ENCODE peak calls at places on chromosomes 2 and 18, in nine cellular contexts. One of them, this sample, is unnamed.

GRCh38 chr2:25664531-25665307 is 8.7 kb downstream of the DTNB start:
- DNase-seq in naive thymus-derived CD4-positive, alpha-beta T cell: no peak
- DNase-seq in CD8-positive, alpha-beta T cell: peak
- DNase-seq in cardiac muscle cell: peak
- DNase-seq in A549: peak
- DNase-seq in IMR-90: peak
- DNase-seq in upper lobe of right lung: no peak
- DNase-seq in epithelial cell of esophagus: peak
- DNase-seq in HAP-1: peak
- DNase-seq in this sample: no peak

GRCh38 chr2:101267671-101268656 is 15.3 kb downstream of the CNOT11 start:
- DNase-seq in epithelial cell of esophagus: no peak
- DNase-seq in cardiac muscle cell: no peak
- DNase-seq in naive thymus-derived CD4-positive, alpha-beta T cell: no peak
- DNase-seq in CD8-positive, alpha-beta T cell: no peak
- DNase-seq in upper lobe of right lung: no peak
- DNase-seq in IMR-90: no peak
- DNase-seq in A549: no peak
- DNase-seq in HAP-1: no peak
- DNase-seq in this sample: no peak

GRCh38 chr2:98697651-98698337 is 33.1 kb downstream of the MGAT4A start:
- DNase-seq in cardiac muscle cell: no peak
- DNase-seq in upper lobe of right lung: no peak
- DNase-seq in IMR-90: no peak
- DNase-seq in HAP-1: peak
- DNase-seq in epithelial cell of esophagus: no peak
- DNase-seq in CD8-positive, alpha-beta T cell: no peak
- DNase-seq in naive thymus-derived CD4-positive, alpha-beta T cell: no peak
- DNase-seq in A549: no peak
- DNase-seq in this sample: no peak

GRCh38 chr2:181077128-181077709 is 96.8 kb downstream of the UBE2E3 start:
- DNase-seq in cardiac muscle cell: peak
- DNase-seq in CD8-positive, alpha-beta T cell: peak
- DNase-seq in HAP-1: peak
- DNase-seq in epithelial cell of esophagus: peak
- DNase-seq in upper lobe of right lung: no peak
- DNase-seq in IMR-90: peak
- DNase-seq in naive thymus-derived CD4-positive, alpha-beta T cell: peak
- DNase-seq in A549: peak
- DNase-seq in this sample: peak

GRCh38 chr18:70931942-70932814 is 643.3 kb downstream of the SOCS6 start:
- DNase-seq in naive thymus-derived CD4-positive, alpha-beta T cell: peak
- DNase-seq in epithelial cell of esophagus: peak
- DNase-seq in IMR-90: peak
- DNase-seq in cardiac muscle cell: peak
- DNase-seq in upper lobe of right lung: no peak
- DNase-seq in A549: no peak
- DNase-seq in HAP-1: peak
- DNase-seq in CD8-positive, alpha-beta T cell: no peak
- DNase-seq in this sample: peak

GRCh38 chr2:115484983-115485382 is 1042.5 kb downstream of the DPP10 start:
- DNase-seq in A549: no peak
- DNase-seq in CD8-positive, alpha-beta T cell: no peak
- DNase-seq in cardiac muscle cell: no peak
- DNase-seq in naive thymus-derived CD4-positive, alpha-beta T cell: no peak
- DNase-seq in upper lobe of right lung: no peak
- DNase-seq in epithelial cell of esophagus: no peak
- DNase-seq in IMR-90: no peak
- DNase-seq in HAP-1: no peak
- DNase-seq in this sample: no peak

GRCh38 chr2:137838255-137839092 is 125.8 kb upstream of the HNMT start:
- DNase-seq in cardiac muscle cell: peak
- DNase-seq in naive thymus-derived CD4-positive, alpha-beta T cell: peak
- DNase-seq in HAP-1: peak
- DNase-seq in upper lobe of right lung: no peak
- DNase-seq in epithelial cell of esophagus: peak
- DNase-seq in IMR-90: peak
- DNase-seq in A549: peak
- DNase-seq in CD8-positive, alpha-beta T cell: no peak
- DNase-seq in this sample: peak

GRCh38 chr2:170716851-170717598 is 1.9 kb downstream of the SP5 start:
- DNase-seq in cardiac muscle cell: peak
- DNase-seq in CD8-positive, alpha-beta T cell: peak
- DNase-seq in HAP-1: no peak
- DNase-seq in A549: peak
- DNase-seq in epithelial cell of esophagus: peak
- DNase-seq in naive thymus-derived CD4-positive, alpha-beta T cell: peak
- DNase-seq in upper lobe of right lung: peak
- DNase-seq in IMR-90: peak
- DNase-seq in this sample: no peak

GRCh38 chr2:44771510-44771909 is 170.0 kb upstream of the SIX3 start:
- DNase-seq in IMR-90: no peak
- DNase-seq in naive thymus-derived CD4-positive, alpha-beta T cell: no peak
- DNase-seq in CD8-positive, alpha-beta T cell: no peak
- DNase-seq in upper lobe of right lung: no peak
- DNase-seq in A549: no peak
- DNase-seq in cardiac muscle cell: no peak
- DNase-seq in epithelial cell of esophagus: no peak
- DNase-seq in HAP-1: no peak
- DNase-seq in this sample: no peak

GRCh38 chr2:14516844-14517243 is 115.7 kb upstream of the LRATD1 start:
- DNase-seq in epithelial cell of esophagus: peak
- DNase-seq in IMR-90: peak
- DNase-seq in CD8-positive, alpha-beta T cell: no peak
- DNase-seq in naive thymus-derived CD4-positive, alpha-beta T cell: no peak
- DNase-seq in HAP-1: no peak
- DNase-seq in upper lobe of right lung: no peak
- DNase-seq in cardiac muscle cell: no peak
- DNase-seq in A549: no peak
- DNase-seq in this sample: no peak

GRCh38 chr2:178012639-178013038 is 59.9 kb downstream of the PDE11A start:
- DNase-seq in IMR-90: no peak
- DNase-seq in upper lobe of right lung: no peak
- DNase-seq in HAP-1: no peak
- DNase-seq in epithelial cell of esophagus: no peak
- DNase-seq in A549: no peak
- DNase-seq in cardiac muscle cell: no peak
- DNase-seq in CD8-positive, alpha-beta T cell: no peak
- DNase-seq in naive thymus-derived CD4-positive, alpha-beta T cell: no peak
- DNase-seq in this sample: peak

GRCh38 chr2:31402388-31402787 is 12.2 kb downstream of the XDH start:
- DNase-seq in naive thymus-derived CD4-positive, alpha-beta T cell: no peak
- DNase-seq in cardiac muscle cell: no peak
- DNase-seq in HAP-1: no peak
- DNase-seq in CD8-positive, alpha-beta T cell: no peak
- DNase-seq in upper lobe of right lung: no peak
- DNase-seq in A549: no peak
- DNase-seq in epithelial cell of esophagus: peak
- DNase-seq in IMR-90: peak
- DNase-seq in this sample: no peak

GRCh38 chr2:162196611-162197010 is 44.6 kb upstream of the GCG start:
- DNase-seq in CD8-positive, alpha-beta T cell: no peak
- DNase-seq in upper lobe of right lung: no peak
- DNase-seq in cardiac muscle cell: no peak
- DNase-seq in IMR-90: peak
- DNase-seq in epithelial cell of esophagus: peak
- DNase-seq in naive thymus-derived CD4-positive, alpha-beta T cell: no peak
- DNase-seq in HAP-1: no peak
- DNase-seq in A549: no peak
- DNase-seq in this sample: no peak

GRCh38 chr2:176494949-176495353 is 225.7 kb downstream of the MTX2 start:
- DNase-seq in IMR-90: no peak
- DNase-seq in naive thymus-derived CD4-positive, alpha-beta T cell: no peak
- DNase-seq in epithelial cell of esophagus: peak
- DNase-seq in HAP-1: no peak
- DNase-seq in upper lobe of right lung: no peak
- DNase-seq in cardiac muscle cell: no peak
- DNase-seq in CD8-positive, alpha-beta T cell: no peak
- DNase-seq in A549: no peak
- DNase-seq in this sample: no peak

GRCh38 chr2:191821078-191821477 is 25.8 kb downstream of the CAVIN2 start:
- DNase-seq in upper lobe of right lung: no peak
- DNase-seq in IMR-90: no peak
- DNase-seq in CD8-positive, alpha-beta T cell: no peak
- DNase-seq in epithelial cell of esophagus: no peak
- DNase-seq in A549: no peak
- DNase-seq in HAP-1: no peak
- DNase-seq in naive thymus-derived CD4-positive, alpha-beta T cell: no peak
- DNase-seq in cardiac muscle cell: no peak
- DNase-seq in this sample: no peak

GRCh38 chr2:207630491-207630890 is 5.3 kb upstream of the METTL21A start:
- DNase-seq in naive thymus-derived CD4-positive, alpha-beta T cell: no peak
- DNase-seq in HAP-1: no peak
- DNase-seq in cardiac muscle cell: no peak
- DNase-seq in IMR-90: no peak
- DNase-seq in epithelial cell of esophagus: no peak
- DNase-seq in A549: no peak
- DNase-seq in CD8-positive, alpha-beta T cell: no peak
- DNase-seq in upper lobe of right lung: no peak
- DNase-seq in this sample: no peak

GRCh38 chr2:23912054-23912453 is 14.9 kb downstream of the ATAD2B start:
- DNase-seq in cardiac muscle cell: no peak
- DNase-seq in CD8-positive, alpha-beta T cell: no peak
- DNase-seq in upper lobe of right lung: no peak
- DNase-seq in IMR-90: peak
- DNase-seq in A549: no peak
- DNase-seq in naive thymus-derived CD4-positive, alpha-beta T cell: no peak
- DNase-seq in epithelial cell of esophagus: peak
- DNase-seq in HAP-1: no peak
- DNase-seq in this sample: no peak

GRCh38 chr18:46411862-46412690 is 244.9 kb downstream of the LOXHD1 start:
- DNase-seq in A549: no peak
- DNase-seq in CD8-positive, alpha-beta T cell: no peak
- DNase-seq in epithelial cell of esophagus: peak
- DNase-seq in cardiac muscle cell: peak
- DNase-seq in upper lobe of right lung: no peak
- DNase-seq in HAP-1: no peak
- DNase-seq in IMR-90: no peak
- DNase-seq in naive thymus-derived CD4-positive, alpha-beta T cell: no peak
- DNase-seq in this sample: no peak

GRCh38 chr2:164538250-164538866 is 82.9 kb downstream of the GRB14 start:
- DNase-seq in naive thymus-derived CD4-positive, alpha-beta T cell: no peak
- DNase-seq in CD8-positive, alpha-beta T cell: no peak
- DNase-seq in HAP-1: peak
- DNase-seq in IMR-90: peak
- DNase-seq in epithelial cell of esophagus: peak
- DNase-seq in A549: peak
- DNase-seq in upper lobe of right lung: no peak
- DNase-seq in cardiac muscle cell: peak
- DNase-seq in this sample: peak

DNA sequence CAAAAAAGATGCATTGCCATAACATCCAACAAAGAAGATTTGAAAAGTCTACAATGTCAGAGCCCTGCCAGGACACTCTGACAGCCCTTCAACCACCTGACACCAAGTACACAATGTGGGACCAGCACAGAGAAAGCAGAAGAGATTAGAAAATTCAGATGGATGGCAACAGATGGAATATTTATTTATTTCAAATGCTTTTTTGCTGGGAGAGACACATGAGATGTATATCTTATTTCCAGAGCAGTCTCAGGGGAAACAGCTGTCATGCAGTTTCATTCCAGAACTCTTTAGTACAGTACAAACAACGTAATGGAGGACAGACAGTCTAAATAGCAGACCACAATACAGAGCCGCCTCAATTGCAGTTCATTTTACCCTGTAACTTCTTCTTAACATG is 110.1 kb downstream of the MAIP1 start:
- DNase-seq in IMR-90: peak
- DNase-seq in epithelial cell of esophagus: no peak
- DNase-seq in A549: no peak
- DNase-seq in CD8-positive, alpha-beta T cell: no peak
- DNase-seq in naive thymus-derived CD4-positive, alpha-beta T cell: no peak
- DNase-seq in upper lobe of right lung: no peak
- DNase-seq in HAP-1: no peak
- DNase-seq in cardiac muscle cell: no peak
- DNase-seq in this sample: no peak
- H3K4me3 ChIP-seq in IMR-90: no peak
- H3K4me3 ChIP-seq in epithelial cell of esophagus: no peak
- H3K4me3 ChIP-seq in A549: no peak
- H3K4me3 ChIP-seq in CD8-positive, alpha-beta T cell: no peak
- H3K4me3 ChIP-seq in naive thymus-derived CD4-positive, alpha-beta T cell: no peak
- H3K4me3 ChIP-seq in upper lobe of right lung: no peak
- H3K4me3 ChIP-seq in HAP-1: no peak
- H3K4me3 ChIP-seq in cardiac muscle cell: no peak
- H3K4me3 ChIP-seq in this sample: no peak

GRCh38 chr2:231244382-231245252 is 46.2 kb downstream of the ARMC9 start:
- DNase-seq in upper lobe of right lung: no peak
- DNase-seq in A549: no peak
- DNase-seq in IMR-90: no peak
- DNase-seq in CD8-positive, alpha-beta T cell: no peak
- DNase-seq in naive thymus-derived CD4-positive, alpha-beta T cell: no peak
- DNase-seq in HAP-1: no peak
- DNase-seq in epithelial cell of esophagus: no peak
- DNase-seq in cardiac muscle cell: no peak
- DNase-seq in this sample: no peak
- H3K4me3 ChIP-seq in upper lobe of right lung: no peak
- H3K4me3 ChIP-seq in A549: no peak
- H3K4me3 ChIP-seq in IMR-90: no peak
- H3K4me3 ChIP-seq in CD8-positive, alpha-beta T cell: no peak
- H3K4me3 ChIP-seq in naive thymus-derived CD4-positive, alpha-beta T cell: no peak
- H3K4me3 ChIP-seq in HAP-1: no peak
- H3K4me3 ChIP-seq in epithelial cell of esophagus: no peak
- H3K4me3 ChIP-seq in cardiac muscle cell: no peak
- H3K4me3 ChIP-seq in this sample: no peak

GRCh38 chr2:193506035-193506434 is 1311.3 kb upstream of the TMEFF2 start:
- DNase-seq in upper lobe of right lung: no peak
- DNase-seq in cardiac muscle cell: no peak
- DNase-seq in HAP-1: no peak
- DNase-seq in naive thymus-derived CD4-positive, alpha-beta T cell: no peak
- DNase-seq in IMR-90: no peak
- DNase-seq in CD8-positive, alpha-beta T cell: no peak
- DNase-seq in A549: no peak
- DNase-seq in epithelial cell of esophagus: no peak
- DNase-seq in this sample: no peak

GRCh38 chr2:193505620-193506019 is 1310.9 kb upstream of the TMEFF2 start:
- DNase-seq in naive thymus-derived CD4-positive, alpha-beta T cell: no peak
- DNase-seq in IMR-90: no peak
- DNase-seq in upper lobe of right lung: no peak
- DNase-seq in A549: no peak
- DNase-seq in cardiac muscle cell: no peak
- DNase-seq in CD8-positive, alpha-beta T cell: no peak
- DNase-seq in epithelial cell of esophagus: no peak
- DNase-seq in HAP-1: no peak
- DNase-seq in this sample: no peak

GRCh38 chr2:193496786-193497185 is 1302.1 kb upstream of the TMEFF2 start:
- DNase-seq in CD8-positive, alpha-beta T cell: no peak
- DNase-seq in upper lobe of right lung: no peak
- DNase-seq in naive thymus-derived CD4-positive, alpha-beta T cell: no peak
- DNase-seq in epithelial cell of esophagus: no peak
- DNase-seq in IMR-90: no peak
- DNase-seq in cardiac muscle cell: no peak
- DNase-seq in HAP-1: no peak
- DNase-seq in A549: no peak
- DNase-seq in this sample: no peak

GRCh38 chr2:193502363-193503035 is 1307.8 kb upstream of the TMEFF2 start:
- DNase-seq in HAP-1: no peak
- DNase-seq in A549: no peak
- DNase-seq in IMR-90: no peak
- DNase-seq in epithelial cell of esophagus: no peak
- DNase-seq in CD8-positive, alpha-beta T cell: no peak
- DNase-seq in naive thymus-derived CD4-positive, alpha-beta T cell: no peak
- DNase-seq in cardiac muscle cell: no peak
- DNase-seq in upper lobe of right lung: no peak
- DNase-seq in this sample: no peak
- H3K4me3 ChIP-seq in HAP-1: no peak
- H3K4me3 ChIP-seq in A549: no peak
- H3K4me3 ChIP-seq in IMR-90: no peak
- H3K4me3 ChIP-seq in epithelial cell of esophagus: no peak
- H3K4me3 ChIP-seq in CD8-positive, alpha-beta T cell: no peak
- H3K4me3 ChIP-seq in naive thymus-derived CD4-positive, alpha-beta T cell: no peak
- H3K4me3 ChIP-seq in cardiac muscle cell: no peak
- H3K4me3 ChIP-seq in upper lobe of right lung: no peak
- H3K4me3 ChIP-seq in this sample: no peak

GRCh38 chr18:48441405-48441881 is 32.3 kb upstream of the ZBTB7C start:
- DNase-seq in epithelial cell of esophagus: no peak
- DNase-seq in A549: no peak
- DNase-seq in naive thymus-derived CD4-positive, alpha-beta T cell: no peak
- DNase-seq in HAP-1: no peak
- DNase-seq in IMR-90: no peak
- DNase-seq in cardiac muscle cell: peak
- DNase-seq in CD8-positive, alpha-beta T cell: no peak
- DNase-seq in upper lobe of right lung: no peak
- DNase-seq in this sample: no peak
- H3K4me3 ChIP-seq in epithelial cell of esophagus: no peak
- H3K4me3 ChIP-seq in A549: no peak
- H3K4me3 ChIP-seq in naive thymus-derived CD4-positive, alpha-beta T cell: no peak
- H3K4me3 ChIP-seq in HAP-1: no peak
- H3K4me3 ChIP-seq in IMR-90: no peak
- H3K4me3 ChIP-seq in cardiac muscle cell: no peak
- H3K4me3 ChIP-seq in CD8-positive, alpha-beta T cell: no peak
- H3K4me3 ChIP-seq in upper lobe of right lung: no peak
- H3K4me3 ChIP-seq in this sample: no peak

This sample was measured in Jurkat, Clone E6-1.